ENCODE peak calls at places on chromosomes 11 and 22, in six cellular contexts. H is psoas muscle, O is HFF-Myc, P is breast epithelium, C is heart left ventricle, X is chondrocyte. L is an unnamed sample.

GRCh38 chr11:103935219-103935618 is 101.2 kb upstream of the DDI1 start:
- DNase-seq in H (no peak), O (no peak), P (no peak), C (no peak), X (no peak), L (no peak)

GRCh38 chr11:128497057-128497957 is 90.1 kb downstream of the ETS1 start:
- DNase-seq in C (peak), O (peak), X (no peak), P (no peak), H (peak), L (no peak)

GRCh38 chr11:47469411-47470179 is 20.7 kb upstream of the RAPSN start:
- DNase-seq in X (no peak), H (no peak), P (no peak), C (no peak), O (no peak), L (no peak)

GRCh38 chr11:118142081-118142480 is 10.5 kb downstream of the SCN4B start:
- DNase-seq in C (no peak), H (peak), P (no peak), O (no peak), X (no peak), L (peak)

GRCh38 chr11:13205446-13205845 is 72.1 kb upstream of the BMAL1 start:
- DNase-seq in C (no peak), O (no peak), P (no peak), H (no peak), X (no peak), L (no peak)

GRCh38 chr11:26231252-26231661 is 100.7 kb upstream of the ANO3 start:
- DNase-seq in P (no peak), C (no peak), H (no peak), O (peak), X (no peak), L (no peak)

GRCh38 chr22:19242699-19243098 is 48.8 kb downstream of the CLTCL1 start:
- DNase-seq in P (no peak), O (no peak), C (no peak), X (no peak), H (no peak), L (no peak)

GRCh38 chr22:50483106-50483505 is 1.8 kb downstream of the ADM2 start:
- DNase-seq in O (no peak), H (no peak), X (no peak), C (no peak), P (no peak), L (no peak)

GRCh38 chr11:104254347-104254746 is 90.4 kb upstream of the PDGFD start:
- DNase-seq in O (peak), C (peak), H (no peak), P (no peak), X (no peak), L (no peak)

GRCh38 chr11:134252539-134253188 is 488 bp downstream of the THYN1 start:
- DNase-seq in C (no peak), P (no peak), H (no peak), X (no peak), O (no peak), L (no peak)

GRCh38 chr11:35066783-35067476 is 72.0 kb upstream of the CD44 start:
- DNase-seq in C (no peak), O (no peak), H (no peak), P (no peak), X (no peak), L (no peak)

GRCh38 chr11:87028688-87029087 is 9.0 kb upstream of the TMEM135 start:
- DNase-seq in X (no peak), C (no peak), P (no peak), O (no peak), H (no peak), L (no peak)

GRCh38 chr22:31896472-31896871 is 47.9 kb upstream of the YWHAH start:
- DNase-seq in O (no peak), C (no peak), P (no peak), X (no peak), H (no peak), L (no peak)

GRCh38 chr11:109641549-109641948 is 219.6 kb downstream of the C11orf87 start:
- DNase-seq in P (no peak), O (peak), H (no peak), C (no peak), X (no peak), L (no peak)

GRCh38 chr11:20043992-20044391 is 116.3 kb downstream of the DBX1 start:
- DNase-seq in P (no peak), C (no peak), X (no peak), H (no peak), O (no peak), L (no peak)

GRCh38 chr11:15700456-15700855 is 585.7 kb downstream of the INSC start:
- DNase-seq in O (no peak), C (no peak), X (no peak), P (no peak), H (no peak), L (no peak)

GRCh38 chr11:11942668-11943067 is 65.8 kb downstream of the DKK3 start:
- DNase-seq in P (no peak), O (no peak), X (no peak), H (no peak), C (no peak), L (no peak)

GRCh38 chr11:9251306-9251705 is 13.8 kb downstream of the DENND5A start:
- DNase-seq in C (no peak), H (no peak), O (no peak), P (no peak), X (no peak), L (no peak)

GRCh38 chr11:132402056-132402684 is 1031.8 kb downstream of the NTM start:
- DNase-seq in P (no peak), O (no peak), C (no peak), X (no peak), H (no peak), L (no peak)

GRCh38 chr11:16774920-16775603 is 36.6 kb downstream of the C11orf58 start:
- DNase-seq in X (no peak), O (no peak), P (no peak), H (no peak), C (no peak), L (no peak)

GRCh38 chr11:132658696-132659095 is 873.6 kb downstream of the OPCML start:
- DNase-seq in X (no peak), H (no peak), P (no peak), C (no peak), O (no peak), L (no peak)

GRCh38 chr11:11403763-11404725 is 51.0 kb upstream of the CSNK2A3 start:
- DNase-seq in P (no peak), H (no peak), O (no peak), X (no peak), C (no peak), L (no peak)

GRCh38 chr11:80722616-80723015 is 1281.8 kb upstream of the TENM4 start:
- DNase-seq in P (no peak), C (no peak), X (no peak), O (no peak), H (no peak), L (no peak)

GRCh38 chr11:13094930-13095687 is 86.0 kb downstream of the RASSF10 start:
- DNase-seq in H (no peak), P (no peak), O (no peak), C (no peak), X (no peak), L (no peak)

GRCh38 chr22:33871935-33872334 is 48.3 kb downstream of the LARGE1 start:
- DNase-seq in H (no peak), C (no peak), X (no peak), P (no peak), O (no peak), L (no peak)

GRCh38 chr11:128289048-128289447 is 298.3 kb downstream of the ETS1 start:
- DNase-seq in P (no peak), C (no peak), X (no peak), H (no peak), O (no peak), L (no peak)

GRCh38 chr11:131331546-131331945 is 38.9 kb upstream of the NTM start:
- DNase-seq in X (no peak), P (no peak), C (no peak), O (no peak), H (no peak), L (no peak)

GRCh38 chr11:114813216-114813615 is 134.9 kb downstream of the NXPE2 start:
- DNase-seq in C (no peak), H (no peak), O (no peak), X (no peak), P (no peak), L (no peak)

GRCh38 chr11:100939581-100939980 is 190.0 kb downstream of the PGR start:
- DNase-seq in O (no peak), H (no peak), X (no peak), P (no peak), C (no peak), L (no peak)

GRCh38 chr11:68355471-68355870 is 43.1 kb downstream of the LRP5 start:
- DNase-seq in O (no peak), X (no peak), C (no peak), H (no peak), P (no peak), L (no peak)

GRCh38 chr11:8090756-8091155 is 9.7 kb downstream of the TUB start:
- DNase-seq in X (no peak), O (no peak), P (peak), H (no peak), C (peak), L (no peak)

DNA sequence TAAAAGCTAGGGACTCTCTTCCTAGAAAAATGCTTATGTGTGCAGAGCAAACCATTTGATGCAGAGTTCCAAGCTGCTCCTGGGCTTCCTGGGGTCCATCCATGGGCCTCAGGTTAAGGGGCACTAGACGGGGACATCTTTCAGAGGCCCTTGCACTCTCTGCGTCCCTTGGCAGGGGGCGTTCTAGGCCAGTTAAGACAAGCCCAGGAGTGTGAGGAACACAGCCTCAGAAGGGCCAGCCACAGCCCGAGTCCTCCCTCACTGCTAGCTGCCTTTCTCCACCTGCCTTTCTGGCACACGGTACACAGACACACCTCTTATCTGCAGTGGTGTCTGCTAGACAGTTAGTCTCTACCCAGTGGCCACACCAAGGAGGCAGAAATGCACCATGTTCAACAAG is 18.0 kb upstream of the BID start:
- DNase-seq in P (no peak), O (no peak), H (no peak), X (no peak), C (no peak), L (no peak)
- TF ChIP-seq CTCF in P (no peak), O (no peak), H (no peak), X (no peak), C (no peak), L (no peak)

DNA sequence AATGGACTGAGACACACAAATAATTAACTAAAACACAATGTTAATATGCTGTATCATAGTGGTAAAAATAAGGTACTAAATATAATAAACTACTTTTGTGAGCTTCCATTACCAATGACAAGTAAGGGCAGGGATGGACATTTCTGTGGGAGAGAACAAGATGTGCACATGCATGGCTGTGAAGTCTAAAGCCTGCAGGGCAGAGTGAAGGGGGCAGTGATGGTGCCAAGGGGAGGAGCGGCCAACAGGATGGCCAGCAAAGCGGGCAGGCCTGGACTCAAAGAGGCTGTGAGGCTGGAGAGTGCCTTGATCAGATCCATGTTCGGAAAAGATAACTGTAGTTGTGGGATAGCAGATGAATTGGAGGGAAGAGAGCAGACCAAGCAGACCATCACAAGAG is 12.5 kb downstream of the DESI1 start:
- DNase-seq in H (no peak), O (no peak), P (no peak), C (no peak), X (peak), L (no peak)
- TF ChIP-seq CTCF in H (no peak), O (no peak), P (no peak), C (no peak), X (no peak), L (no peak)

GRCh38 chr11:2298795-2299747 is 2.6 kb downstream of the C11orf21 start:
- DNase-seq in H (peak), P (peak), X (no peak), C (no peak), O (no peak), L (peak)
- TF ChIP-seq CTCF in H (no peak), P (no peak), X (peak), C (peak), O (peak), L (no peak)

GRCh38 chr22:46052801-46053562 is 76.0 kb upstream of the WNT7B start:
- DNase-seq in H (peak), C (peak), O (no peak), X (peak), P (peak), L (no peak)

GRCh38 chr22:46050916-46051614 is 74.1 kb upstream of the WNT7B start:
- DNase-seq in P (peak), C (peak), O (no peak), X (peak), H (peak), L (no peak)

GRCh38 chr22:46052331-46052771 is 75.4 kb upstream of the WNT7B start:
- DNase-seq in O (no peak), X (peak), C (peak), H (peak), P (peak), L (no peak)

GRCh38 chr22:46050451-46050845 is 73.5 kb upstream of the WNT7B start:
- DNase-seq in H (peak), P (peak), C (peak), X (peak), O (no peak), L (no peak)

GRCh38 chr22:46051646-46052045 is 74.7 kb upstream of the WNT7B start:
- DNase-seq in P (no peak), H (peak), X (peak), O (no peak), C (peak), L (no peak)
- TF ChIP-seq CTCF in P (no peak), H (no peak), X (no peak), O (no peak), C (no peak), L (no peak)

DNA sequence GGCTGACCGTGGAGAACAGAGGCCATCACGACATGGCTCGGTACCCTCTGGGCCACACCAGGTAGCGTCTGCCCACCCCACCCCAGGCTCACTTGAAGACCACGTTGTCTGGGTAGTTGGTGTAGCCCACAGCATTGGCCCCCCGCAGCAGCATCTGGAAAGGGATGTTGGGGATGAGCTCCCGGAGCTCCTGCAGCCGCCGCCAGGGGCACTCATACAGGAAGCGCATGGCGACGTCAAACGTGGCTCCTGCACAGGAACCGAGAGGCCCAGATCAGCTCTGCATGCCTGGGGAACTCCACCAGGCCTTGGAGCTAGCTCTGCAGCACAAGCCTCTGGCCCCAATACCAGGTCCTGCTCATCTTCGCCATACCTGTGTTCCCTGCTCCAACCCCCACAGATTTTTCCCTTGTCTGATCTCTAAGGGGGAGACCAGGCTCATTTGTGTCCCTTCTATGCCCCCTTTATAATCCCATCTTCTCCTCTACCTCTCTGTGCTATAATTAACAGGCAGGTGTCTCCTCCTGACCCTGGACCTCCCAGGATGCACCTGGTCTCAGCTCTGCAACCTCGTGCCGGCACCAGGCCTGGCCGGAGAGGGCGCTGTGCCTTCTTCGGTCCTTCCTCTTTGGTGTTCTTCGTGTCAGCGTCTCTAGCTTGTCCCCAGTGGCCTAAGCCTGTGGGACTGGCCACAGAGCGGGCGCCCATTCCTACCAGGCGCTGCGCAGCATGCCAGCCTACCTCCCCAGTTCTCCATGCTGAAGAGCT is 5.0 kb upstream of the LRFN4 start:
- DNase-seq in O (no peak), X (peak), P (no peak), C (no peak), H (peak), L (peak)
- TF ChIP-seq CTCF in O (no peak), X (no peak), P (no peak), C (no peak), H (no peak), L (peak)